ENCODE peak calls at places on chromosomes 2 and 18, in six cellular contexts. W is sciatic nerve; R is heart left ventricle; J is activated naive CD8-positive, alpha-beta T cell treated with anti-CD3 and anti-CD28 coated beads, Interleukin-2, amount 10 ng/mL, durations not matched to agents 7 days and 5 days; P is stimulated activated memory B cell treated with anti-CD40 and anti-IgM and Interleukin-4, amounts not matched to agents 10 μg/mL and 1 μg/mL and 100 μg/mL, for 72 hours; V is activated CD4-positive, alpha-beta T cell treated with anti-CD3 and anti-CD28 coated beads for 36 hours. Z is an unnamed sample.
A peak's percentile ranks its signal among the peaks of the same experiment; 100 is the strongest.

GRCh38 chr2:33406622-33407021 is 69.8 kb upstream of the RASGRP3 start:
- ATAC-seq in R (no peak), P (no peak), J (no peak), W (no peak), V (no peak), Z (no peak)

GRCh38 chr2:187078297-187078696 is 229.3 kb upstream of the ZSWIM2 start:
- ATAC-seq in R (no peak), P (no peak), J (no peak), V (no peak), W (peak; percentile 46), Z (no peak)

GRCh38 chr2:84850471-84850870 is 30.4 kb downstream of the TRABD2A start:
- ATAC-seq in R (no peak), V (no peak), W (no peak), P (no peak), J (no peak), Z (no peak)

GRCh38 chr2:134119117-134119671 is 134.7 kb upstream of the MGAT5 start:
- ATAC-seq in W (no peak), R (no peak), V (peak; percentile 4), J (peak; percentile 15), P (peak; percentile 10), Z (no peak)

GRCh38 chr18:23701017-23701416 is 11.8 kb downstream of the LAMA3 start:
- ATAC-seq in W (no peak), P (no peak), V (no peak), J (no peak), R (no peak), Z (no peak)

GRCh38 chr2:20438334-20439192 is 8.3 kb upstream of the RHOB start:
- ATAC-seq in J (no peak), V (no peak), R (peak; percentile 49), P (no peak), W (peak; percentile 90), Z (peak; percentile 96)

GRCh38 chr2:167771628-167772027 is 475.8 kb downstream of the STK39 start:
- ATAC-seq in P (no peak), R (no peak), W (no peak), J (no peak), V (no peak), Z (no peak)

GRCh38 chr2:166140922-166141321 is 13.1 kb upstream of the SCN1A start:
- ATAC-seq in V (no peak), P (no peak), W (no peak), J (no peak), R (no peak), Z (no peak)

GRCh38 chr2:97961534-97961933 is 34.2 kb downstream of the TMEM131 start:
- ATAC-seq in P (no peak), W (no peak), V (no peak), R (no peak), J (no peak), Z (no peak)

Z was measured in esophagus mucosa.